ENCODE peak calls at places on chromosomes 3 and 15, in five cellular contexts. G, N, Z, Y and O are unnamed samples. For H3K27me3, the result is how much of the 10 kb centered on the place peaks cover.

GRCh38 chr15:85168642-85169173 is 187.1 kb downstream of the PDE8A start:
- DNase-seq in Z (peak), Y (peak), G (peak), N (peak), O (peak)

GRCh38 chr3:115436767-115437301 is 186.5 kb upstream of the GAP43 start:
- DNase-seq in G (no peak), N (no peak), Y (no peak), Z (peak), O (no peak)

GRCh38 chr3:160106905-160107861 is 118.0 kb upstream of the C3orf80 start:
- DNase-seq in N (no peak), G (no peak), Y (no peak), Z (no peak), O (no peak)

GRCh38 chr3:112546216-112546759 is 15.5 kb downstream of the ATG3 start:
- DNase-seq in Z (peak), G (no peak), Y (no peak), N (no peak), O (no peak)

GRCh38 chr15:100863406-100864198 is 16.0 kb upstream of the ALDH1A3 start:
- DNase-seq in Z (no peak), N (no peak), G (no peak), Y (no peak), O (peak)

GRCh38 chr3:73451276-73451973 is 173.3 kb downstream of the PDZRN3 start:
- DNase-seq in N (no peak), G (peak), Y (no peak), Z (no peak), O (no peak)

GRCh38 chr3:28240440-28240839 is 979 bp upstream of the CMC1 start:
- DNase-seq in Y (no peak), N (peak), G (no peak), Z (no peak), O (no peak)

GRCh38 chr15:57463360-57463759 is 87.1 kb downstream of the CGNL1 start:
- DNase-seq in Y (no peak), N (no peak), Z (no peak), G (no peak), O (no peak)

GRCh38 chr3:14117468-14118399 is 6.9 kb downstream of the CHCHD4 start:
- DNase-seq in Z (no peak), N (no peak), Y (peak), G (no peak), O (no peak)

GRCh38 chr3:146403792-146404191 is 65.6 kb downstream of the PLSCR2 start:
- DNase-seq in G (no peak), Y (no peak), Z (peak), N (no peak), O (no peak)

GRCh38 chr3:150515210-150515609 is 31.1 kb downstream of the SERP1 start:
- DNase-seq in N (no peak), Z (peak), G (no peak), Y (no peak), O (no peak)
- H3K27me3 ChIP-seq in N (under half), Z (under half), G (under half), Y (under half), O (under half)

GRCh38 chr3:132088291-132088690 is 53.5 kb upstream of the CPNE4 start:
- DNase-seq in G (no peak), N (no peak), Y (no peak), Z (no peak), O (no peak)
- H3K27me3 ChIP-seq in G (under half), N (under half), Y (under half), Z (under half), O (under half)

GRCh38 chr3:186193534-186194450 is 84.9 kb upstream of the ETV5 start:
- DNase-seq in Z (no peak), Y (peak), G (no peak), N (no peak), O (no peak)
- H3K27me3 ChIP-seq in Z (half or more), Y (under half), G (under half), N (under half), O (under half)

GRCh38 chr15:72238586-72238985 is 7.6 kb upstream of the PKM start:
- DNase-seq in Z (no peak), Y (no peak), N (no peak), G (no peak), O (no peak)
- H3K27me3 ChIP-seq in Z (under half), Y (under half), N (under half), G (under half), O (under half)

GRCh38 chr3:195071916-195072820 is 198.8 kb downstream of the XXYLT1 start:
- DNase-seq in G (no peak), N (no peak), Z (no peak), Y (no peak), O (peak)
- H3K27me3 ChIP-seq in G (under half), N (under half), Z (under half), Y (under half), O (under half)